ENCODE peak calls at places on chromosomes 11 and 22, in ten cellular contexts. One of them, this sample, is unnamed.

GRCh38 chr11:13962562-13963168 is at the start of gene SPON1:
- DNase-seq in WERI-Rb-1: peak
- DNase-seq in ovary: peak
- DNase-seq in right atrium auricular region: no peak
- DNase-seq in upper lobe of right lung: peak
- DNase-seq in AG10803: no peak
- DNase-seq in CD4-positive, CD25-positive, alpha-beta regulatory T cell: peak
- DNase-seq in brain microvascular endothelial cell: no peak
- DNase-seq in HFF-Myc: no peak
- DNase-seq in tibial nerve: no peak
- DNase-seq in this sample: no peak

GRCh38 chr22:47195156-47195675 is 432.8 kb downstream of the TBC1D22A start:
- DNase-seq in WERI-Rb-1: no peak
- DNase-seq in ovary: peak
- DNase-seq in right atrium auricular region: peak
- DNase-seq in upper lobe of right lung: peak
- DNase-seq in AG10803: no peak
- DNase-seq in CD4-positive, CD25-positive, alpha-beta regulatory T cell: no peak
- DNase-seq in brain microvascular endothelial cell: no peak
- DNase-seq in HFF-Myc: no peak
- DNase-seq in tibial nerve: peak
- DNase-seq in this sample: no peak

GRCh38 chr11:48169259-48169658 is 47.4 kb upstream of the OR4B1 start:
- DNase-seq in WERI-Rb-1: no peak
- DNase-seq in ovary: no peak
- DNase-seq in right atrium auricular region: no peak
- DNase-seq in upper lobe of right lung: no peak
- DNase-seq in AG10803: no peak
- DNase-seq in CD4-positive, CD25-positive, alpha-beta regulatory T cell: no peak
- DNase-seq in brain microvascular endothelial cell: no peak
- DNase-seq in HFF-Myc: no peak
- DNase-seq in tibial nerve: no peak
- DNase-seq in this sample: no peak

GRCh38 chr11:59962103-59962474 is 1.7 kb upstream of the OOSP4A start:
- DNase-seq in WERI-Rb-1: no peak
- DNase-seq in ovary: no peak
- DNase-seq in right atrium auricular region: no peak
- DNase-seq in upper lobe of right lung: no peak
- DNase-seq in AG10803: no peak
- DNase-seq in CD4-positive, CD25-positive, alpha-beta regulatory T cell: no peak
- DNase-seq in brain microvascular endothelial cell: no peak
- DNase-seq in HFF-Myc: no peak
- DNase-seq in tibial nerve: no peak
- DNase-seq in this sample: no peak

GRCh38 chr22:50731811-50732624 is 6.0 kb upstream of the ACR start:
- DNase-seq in WERI-Rb-1: peak
- DNase-seq in ovary: peak
- DNase-seq in right atrium auricular region: no peak
- DNase-seq in upper lobe of right lung: peak
- DNase-seq in AG10803: peak
- DNase-seq in CD4-positive, CD25-positive, alpha-beta regulatory T cell: peak
- DNase-seq in brain microvascular endothelial cell: peak
- DNase-seq in HFF-Myc: no peak
- DNase-seq in tibial nerve: peak
- DNase-seq in this sample: peak

GRCh38 chr22:17352798-17353197 is 16.5 kb upstream of the CECR2 start:
- DNase-seq in WERI-Rb-1: no peak
- DNase-seq in ovary: no peak
- DNase-seq in right atrium auricular region: no peak
- DNase-seq in upper lobe of right lung: no peak
- DNase-seq in AG10803: no peak
- DNase-seq in CD4-positive, CD25-positive, alpha-beta regulatory T cell: no peak
- DNase-seq in brain microvascular endothelial cell: no peak
- DNase-seq in HFF-Myc: no peak
- DNase-seq in tibial nerve: no peak
- DNase-seq in this sample: no peak

GRCh38 chr11:2109541-2110019 is 29.6 kb downstream of the IGF2 start:
- DNase-seq in WERI-Rb-1: no peak
- DNase-seq in ovary: no peak
- DNase-seq in right atrium auricular region: no peak
- DNase-seq in upper lobe of right lung: no peak
- DNase-seq in AG10803: no peak
- DNase-seq in CD4-positive, CD25-positive, alpha-beta regulatory T cell: no peak
- DNase-seq in brain microvascular endothelial cell: no peak
- DNase-seq in HFF-Myc: no peak
- DNase-seq in tibial nerve: no peak
- DNase-seq in this sample: no peak

GRCh38 chr11:63999349-64000025 is 13.2 kb downstream of the OTUB1 start:
- DNase-seq in WERI-Rb-1: peak
- DNase-seq in ovary: peak
- DNase-seq in right atrium auricular region: no peak
- DNase-seq in upper lobe of right lung: no peak
- DNase-seq in AG10803: no peak
- DNase-seq in CD4-positive, CD25-positive, alpha-beta regulatory T cell: peak
- DNase-seq in brain microvascular endothelial cell: peak
- DNase-seq in HFF-Myc: no peak
- DNase-seq in tibial nerve: no peak
- DNase-seq in this sample: peak

GRCh38 chr11:118786657-118787056 is 4.3 kb downstream of the DDX6 start:
- DNase-seq in WERI-Rb-1: no peak
- DNase-seq in ovary: no peak
- DNase-seq in right atrium auricular region: no peak
- DNase-seq in upper lobe of right lung: no peak
- DNase-seq in AG10803: no peak
- DNase-seq in CD4-positive, CD25-positive, alpha-beta regulatory T cell: no peak
- DNase-seq in brain microvascular endothelial cell: no peak
- DNase-seq in HFF-Myc: no peak
- DNase-seq in tibial nerve: no peak
- DNase-seq in this sample: no peak
- H3K4me3 ChIP-seq in WERI-Rb-1: no peak
- H3K4me3 ChIP-seq in ovary: no peak
- H3K4me3 ChIP-seq in right atrium auricular region: no peak
- H3K4me3 ChIP-seq in upper lobe of right lung: no peak
- H3K4me3 ChIP-seq in AG10803: no peak
- H3K4me3 ChIP-seq in CD4-positive, CD25-positive, alpha-beta regulatory T cell: peak
- H3K4me3 ChIP-seq in brain microvascular endothelial cell: no peak
- H3K4me3 ChIP-seq in HFF-Myc: peak
- H3K4me3 ChIP-seq in tibial nerve: no peak
- H3K4me3 ChIP-seq in this sample: no peak

GRCh38 chr11:122046846-122047245 is 69.2 kb downstream of the BLID start:
- DNase-seq in WERI-Rb-1: no peak
- DNase-seq in ovary: no peak
- DNase-seq in right atrium auricular region: no peak
- DNase-seq in upper lobe of right lung: no peak
- DNase-seq in AG10803: peak
- DNase-seq in CD4-positive, CD25-positive, alpha-beta regulatory T cell: no peak
- DNase-seq in brain microvascular endothelial cell: peak
- DNase-seq in HFF-Myc: no peak
- DNase-seq in tibial nerve: no peak
- DNase-seq in this sample: peak

GRCh38 chr11:122046438-122046837 is 69.6 kb downstream of the BLID start:
- DNase-seq in WERI-Rb-1: no peak
- DNase-seq in ovary: no peak
- DNase-seq in right atrium auricular region: no peak
- DNase-seq in upper lobe of right lung: no peak
- DNase-seq in AG10803: no peak
- DNase-seq in CD4-positive, CD25-positive, alpha-beta regulatory T cell: no peak
- DNase-seq in brain microvascular endothelial cell: no peak
- DNase-seq in HFF-Myc: no peak
- DNase-seq in tibial nerve: no peak
- DNase-seq in this sample: no peak

GRCh38 chr11:122042981-122043380 is 73.0 kb downstream of the BLID start:
- DNase-seq in WERI-Rb-1: no peak
- DNase-seq in ovary: no peak
- DNase-seq in right atrium auricular region: no peak
- DNase-seq in upper lobe of right lung: no peak
- DNase-seq in AG10803: peak
- DNase-seq in CD4-positive, CD25-positive, alpha-beta regulatory T cell: no peak
- DNase-seq in brain microvascular endothelial cell: no peak
- DNase-seq in HFF-Myc: no peak
- DNase-seq in tibial nerve: no peak
- DNase-seq in this sample: no peak

GRCh38 chr11:122045181-122045586 is 70.8 kb downstream of the BLID start:
- DNase-seq in WERI-Rb-1: no peak
- DNase-seq in ovary: no peak
- DNase-seq in right atrium auricular region: no peak
- DNase-seq in upper lobe of right lung: no peak
- DNase-seq in AG10803: peak
- DNase-seq in CD4-positive, CD25-positive, alpha-beta regulatory T cell: no peak
- DNase-seq in brain microvascular endothelial cell: peak
- DNase-seq in HFF-Myc: no peak
- DNase-seq in tibial nerve: no peak
- DNase-seq in this sample: peak

DNA sequence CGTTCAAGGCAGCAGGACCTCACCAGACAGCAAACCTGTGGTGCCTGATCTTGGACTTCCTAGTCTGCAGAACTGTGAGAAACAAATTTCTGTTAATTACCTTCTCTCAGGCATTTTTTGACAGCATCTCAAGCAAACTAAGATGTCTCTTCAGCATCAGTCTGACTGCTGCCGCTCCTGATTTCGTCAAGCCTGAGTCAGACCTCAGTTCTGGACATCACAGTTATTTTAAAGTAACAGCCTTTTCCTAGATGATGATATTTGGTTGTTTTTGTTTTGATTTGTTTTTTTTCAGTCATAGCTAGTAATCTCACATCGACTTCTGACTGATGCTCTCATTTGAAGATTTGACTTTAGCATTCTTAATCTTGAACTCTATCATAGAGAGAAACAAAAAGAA is 71.9 kb downstream of the BLID start:
- DNase-seq in WERI-Rb-1: no peak
- DNase-seq in ovary: no peak
- DNase-seq in right atrium auricular region: no peak
- DNase-seq in upper lobe of right lung: no peak
- DNase-seq in AG10803: no peak
- DNase-seq in CD4-positive, CD25-positive, alpha-beta regulatory T cell: no peak
- DNase-seq in brain microvascular endothelial cell: no peak
- DNase-seq in HFF-Myc: no peak
- DNase-seq in tibial nerve: no peak
- DNase-seq in this sample: no peak
- H3K4me3 ChIP-seq in WERI-Rb-1: no peak
- H3K4me3 ChIP-seq in ovary: no peak
- H3K4me3 ChIP-seq in right atrium auricular region: no peak
- H3K4me3 ChIP-seq in upper lobe of right lung: no peak
- H3K4me3 ChIP-seq in AG10803: no peak
- H3K4me3 ChIP-seq in CD4-positive, CD25-positive, alpha-beta regulatory T cell: no peak
- H3K4me3 ChIP-seq in brain microvascular endothelial cell: no peak
- H3K4me3 ChIP-seq in HFF-Myc: no peak
- H3K4me3 ChIP-seq in tibial nerve: no peak
- H3K4me3 ChIP-seq in this sample: no peak

GRCh38 chr11:93075782-93076181 is 106.3 kb downstream of the MTNR1B start:
- DNase-seq in WERI-Rb-1: no peak
- DNase-seq in ovary: no peak
- DNase-seq in right atrium auricular region: no peak
- DNase-seq in upper lobe of right lung: no peak
- DNase-seq in AG10803: no peak
- DNase-seq in CD4-positive, CD25-positive, alpha-beta regulatory T cell: no peak
- DNase-seq in brain microvascular endothelial cell: no peak
- DNase-seq in HFF-Myc: no peak
- DNase-seq in tibial nerve: no peak
- DNase-seq in this sample: no peak

GRCh38 chr11:93072236-93072635 is 102.8 kb downstream of the MTNR1B start:
- DNase-seq in WERI-Rb-1: no peak
- DNase-seq in ovary: no peak
- DNase-seq in right atrium auricular region: no peak
- DNase-seq in upper lobe of right lung: no peak
- DNase-seq in AG10803: no peak
- DNase-seq in CD4-positive, CD25-positive, alpha-beta regulatory T cell: no peak
- DNase-seq in brain microvascular endothelial cell: no peak
- DNase-seq in HFF-Myc: no peak
- DNase-seq in tibial nerve: no peak
- DNase-seq in this sample: no peak

GRCh38 chr11:93067881-93068390 is 98.5 kb downstream of the MTNR1B start:
- DNase-seq in WERI-Rb-1: no peak
- DNase-seq in ovary: no peak
- DNase-seq in right atrium auricular region: no peak
- DNase-seq in upper lobe of right lung: no peak
- DNase-seq in AG10803: no peak
- DNase-seq in CD4-positive, CD25-positive, alpha-beta regulatory T cell: no peak
- DNase-seq in brain microvascular endothelial cell: no peak
- DNase-seq in HFF-Myc: no peak
- DNase-seq in tibial nerve: no peak
- DNase-seq in this sample: no peak

GRCh38 chr11:93073508-93074280 is 104.2 kb downstream of the MTNR1B start:
- DNase-seq in WERI-Rb-1: no peak
- DNase-seq in ovary: no peak
- DNase-seq in right atrium auricular region: no peak
- DNase-seq in upper lobe of right lung: no peak
- DNase-seq in AG10803: no peak
- DNase-seq in CD4-positive, CD25-positive, alpha-beta regulatory T cell: no peak
- DNase-seq in brain microvascular endothelial cell: no peak
- DNase-seq in HFF-Myc: no peak
- DNase-seq in tibial nerve: no peak
- DNase-seq in this sample: no peak

DNA sequence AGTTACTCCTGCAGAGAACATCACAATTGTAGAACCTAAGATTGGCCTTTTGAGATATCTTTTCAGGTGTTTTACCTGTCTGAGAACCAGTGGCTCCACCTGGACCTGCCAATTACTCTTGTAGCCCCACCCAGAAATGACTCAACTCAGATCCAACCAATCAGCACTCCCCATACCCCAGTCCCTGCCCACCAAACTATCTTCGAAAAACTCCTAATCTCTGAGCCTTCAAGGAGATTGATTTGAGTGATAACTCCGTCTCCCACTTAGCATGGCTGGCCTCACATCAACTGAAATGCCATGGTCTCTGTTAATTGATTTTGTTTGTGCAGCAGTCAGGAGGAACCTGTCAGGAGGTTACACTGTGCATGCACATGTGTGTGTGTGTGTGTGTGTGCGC is 103.6 kb downstream of the MTNR1B start:
- DNase-seq in WERI-Rb-1: no peak
- DNase-seq in ovary: no peak
- DNase-seq in right atrium auricular region: no peak
- DNase-seq in upper lobe of right lung: no peak
- DNase-seq in AG10803: no peak
- DNase-seq in CD4-positive, CD25-positive, alpha-beta regulatory T cell: no peak
- DNase-seq in brain microvascular endothelial cell: no peak
- DNase-seq in HFF-Myc: no peak
- DNase-seq in tibial nerve: no peak
- DNase-seq in this sample: no peak
- H3K4me3 ChIP-seq in WERI-Rb-1: no peak
- H3K4me3 ChIP-seq in ovary: no peak
- H3K4me3 ChIP-seq in right atrium auricular region: no peak
- H3K4me3 ChIP-seq in upper lobe of right lung: no peak
- H3K4me3 ChIP-seq in AG10803: no peak
- H3K4me3 ChIP-seq in CD4-positive, CD25-positive, alpha-beta regulatory T cell: no peak
- H3K4me3 ChIP-seq in brain microvascular endothelial cell: no peak
- H3K4me3 ChIP-seq in HFF-Myc: no peak
- H3K4me3 ChIP-seq in tibial nerve: no peak
- H3K4me3 ChIP-seq in this sample: no peak

DNA sequence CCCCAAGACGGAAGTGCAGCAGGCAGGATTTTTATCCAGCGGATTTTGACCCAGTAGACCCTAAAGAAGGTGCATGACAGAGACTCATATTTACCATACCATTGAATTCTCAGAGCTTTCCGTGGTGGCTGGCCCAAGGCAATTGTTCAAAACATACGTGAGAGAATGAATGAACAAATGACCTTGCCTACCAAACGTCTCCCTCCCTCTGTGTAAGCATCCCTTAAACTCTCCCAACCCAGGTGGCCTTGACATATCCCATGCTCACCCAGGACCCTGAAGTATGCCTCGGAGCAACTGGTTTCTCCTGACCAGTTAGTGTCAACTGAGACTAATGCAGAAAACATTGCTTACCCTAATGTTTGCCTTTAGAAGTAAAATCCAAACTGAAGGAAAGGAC is 154.9 kb downstream of the TEAD1 start:
- DNase-seq in WERI-Rb-1: no peak
- DNase-seq in ovary: no peak
- DNase-seq in right atrium auricular region: no peak
- DNase-seq in upper lobe of right lung: no peak
- DNase-seq in AG10803: no peak
- DNase-seq in CD4-positive, CD25-positive, alpha-beta regulatory T cell: no peak
- DNase-seq in brain microvascular endothelial cell: no peak
- DNase-seq in HFF-Myc: no peak
- DNase-seq in tibial nerve: no peak
- DNase-seq in this sample: no peak
- H3K4me3 ChIP-seq in WERI-Rb-1: no peak
- H3K4me3 ChIP-seq in ovary: no peak
- H3K4me3 ChIP-seq in right atrium auricular region: peak
- H3K4me3 ChIP-seq in upper lobe of right lung: no peak
- H3K4me3 ChIP-seq in AG10803: peak
- H3K4me3 ChIP-seq in CD4-positive, CD25-positive, alpha-beta regulatory T cell: no peak
- H3K4me3 ChIP-seq in brain microvascular endothelial cell: no peak
- H3K4me3 ChIP-seq in HFF-Myc: no peak
- H3K4me3 ChIP-seq in tibial nerve: no peak
- H3K4me3 ChIP-seq in this sample: no peak